ENCODE peak calls at places on chromosomes 12 and 14, in nine cellular contexts. Q is pons; G is central memory CD4-positive, alpha-beta T cell; I is stimulated activated CD4-positive, alpha-beta T cell treated with anti-CD3 and anti-CD28 coated beads, Interleukin-2, amount 100 ng/mL, for 48 hours; M is stimulated activated CD8-positive, alpha-beta memory T cell treated with anti-CD3 and anti-CD28 coated beads, Interleukin-2, amount 100 ng/mL, for 1 hour; C is SIG-M5; K is uterus; F is anterior cingulate cortex; B is H4. Y is an unnamed sample.

GRCh38 chr12:117514016-117514415 is 152.6 kb upstream of the NOS1 start:
- DNase-seq in Q (peak; percentile 53), G (no peak), I (no peak), M (no peak), C (no peak), K (no peak), F (peak; percentile 47), B (no peak), Y (no peak)

GRCh38 chr14:30243805-30244204 is 315.2 kb upstream of the G2E3 start:
- DNase-seq in Q (no peak), G (no peak), I (no peak), M (no peak), C (no peak), K (no peak), F (no peak), B (no peak), Y (no peak)

GRCh38 chr14:36859119-36859518 is 197.5 kb downstream of the PAX9 start:
- DNase-seq in Q (no peak), G (no peak), I (no peak), M (no peak), C (no peak), K (no peak), F (no peak), B (no peak), Y (no peak)

GRCh38 chr12:68538722-68539614 is 71.7 kb upstream of the RAP1B start:
- DNase-seq in Q (peak; percentile 11), G (peak; percentile 66), I (peak; percentile 18), M (peak; percentile 39), C (peak; percentile 4), K (peak; percentile 68), F (no peak), B (peak; percentile 90), Y (no peak)

GRCh38 chr12:51028126-51028810 is 2.1 kb upstream of the SLC11A2 start:
- DNase-seq in Q (peak; percentile 83), G (no peak), I (no peak), M (no peak), C (peak; percentile 45), K (no peak), F (no peak), B (peak; percentile 30), Y (peak; percentile 73)

GRCh38 chr12:26623136-26623535 is 209.9 kb downstream of the ITPR2 start:
- DNase-seq in Q (no peak), G (no peak), I (no peak), M (no peak), C (no peak), K (no peak), F (no peak), B (no peak), Y (no peak)

GRCh38 chr12:32939801-32940200 is 43.2 kb upstream of the PKP2 start:
- DNase-seq in Q (no peak), G (no peak), I (no peak), M (no peak), C (no peak), K (no peak), F (no peak), B (no peak), Y (no peak)

GRCh38 chr14:59507752-59508103 is 23.4 kb downstream of the JKAMP start:
- DNase-seq in Q (no peak), G (no peak), I (no peak), M (no peak), C (no peak), K (no peak), F (no peak), B (no peak), Y (no peak)

GRCh38 chr14:36718216-36718615 is 56.6 kb downstream of the PAX9 start:
- DNase-seq in Q (no peak), G (no peak), I (no peak), M (no peak), C (no peak), K (no peak), F (no peak), B (no peak), Y (no peak)

GRCh38 chr14:35419429-35419841 is 14.9 kb upstream of the NFKBIA start:
- DNase-seq in Q (no peak), G (no peak), I (no peak), M (no peak), C (no peak), K (no peak), F (no peak), B (no peak), Y (no peak)

GRCh38 chr14:100529561-100530031 is 57.6 kb downstream of the BEGAIN start:
- DNase-seq in Q (no peak), G (no peak), I (no peak), M (no peak), C (no peak), K (no peak), F (no peak), B (peak; percentile 1), Y (no peak)

GRCh38 chr12:104534162-104534856 is 77.6 kb downstream of the CHST11 start:
- DNase-seq in Q (no peak), G (no peak), I (no peak), M (no peak), C (no peak), K (no peak), F (no peak), B (no peak), Y (no peak)

GRCh38 chr12:55499231-55499630 is 7.1 kb downstream of the OR6C68 start:
- DNase-seq in Q (no peak), G (no peak), I (no peak), M (no peak), C (no peak), K (no peak), F (no peak), B (no peak), Y (no peak)

GRCh38 chr12:86959766-86960458 is 703.7 kb upstream of the MGAT4C start:
- DNase-seq in Q (no peak), G (no peak), I (no peak), M (no peak), C (no peak), K (no peak), F (no peak), B (no peak), Y (no peak)